ENCODE peak calls at places on chromosomes 7 and 10, in nine cellular contexts. H, Q, O, U, M, K, F, Y and W are unnamed samples.

GRCh38 chr7:155637155-155637554 is 7.3 kb upstream of the RBM33 start:
- DNase-seq in H (no peak), Q (no peak), O (no peak), U (no peak), M (no peak), K (no peak), F (no peak), Y (no peak), W (no peak)

GRCh38 chr7:157757776-157758467 is 421.1 kb downstream of the DNAJB6 start:
- DNase-seq in H (no peak), Q (no peak), O (no peak), U (no peak), M (no peak), K (no peak), F (no peak), Y (no peak), W (no peak)

GRCh38 chr7:44385384-44386138 is 60.2 kb upstream of the CAMK2B start:
- DNase-seq in H (no peak), Q (no peak), O (no peak), U (no peak), M (no peak), K (no peak), F (no peak), Y (no peak), W (no peak)

GRCh38 chr7:64959072-64959747 is 31.6 kb downstream of the ZNF117 start:
- DNase-seq in H (no peak), Q (peak; percentile 24), O (no peak), U (no peak), M (no peak), K (no peak), F (no peak), Y (no peak), W (peak; percentile 58)

GRCh38 chr7:44534501-44534900 is 6.6 kb downstream of the NPC1L1 start:
- DNase-seq in H (peak; percentile 20), Q (peak; percentile 54), O (peak; percentile 89), U (no peak), M (peak; percentile 89), K (peak; percentile 56), F (peak; percentile 43), Y (peak; percentile 18), W (peak; percentile 86)

GRCh38 chr7:28351450-28351849 is 60.9 kb upstream of the CREB5 start:
- DNase-seq in H (no peak), Q (no peak), O (no peak), U (no peak), M (peak; percentile 59), K (no peak), F (no peak), Y (no peak), W (no peak)

GRCh38 chr7:24291271-24291670 is 7.3 kb downstream of the NPY start:
- DNase-seq in H (no peak), Q (no peak), O (no peak), U (no peak), M (no peak), K (no peak), F (no peak), Y (no peak), W (no peak)

GRCh38 chr7:151242181-151243044 is 6.1 kb downstream of the SMARCD3 start:
- DNase-seq in H (no peak), Q (no peak), O (no peak), U (no peak), M (no peak), K (no peak), F (no peak), Y (no peak), W (no peak)

GRCh38 chr10:21813944-21814343 is 189.6 kb downstream of the DNAJC1 start:
- DNase-seq in H (no peak), Q (no peak), O (no peak), U (no peak), M (no peak), K (no peak), F (no peak), Y (no peak), W (no peak)

GRCh38 chr10:102710604-102711003 is 3.6 kb downstream of the ARL3 start:
- DNase-seq in H (no peak), Q (peak; percentile 67), O (no peak), U (no peak), M (no peak), K (no peak), F (no peak), Y (no peak), W (no peak)

GRCh38 chr7:84122582-84123360 is 71.8 kb downstream of the SEMA3A start:
- DNase-seq in H (no peak), Q (no peak), O (no peak), U (no peak), M (no peak), K (no peak), F (no peak), Y (no peak), W (no peak)

GRCh38 chr7:66246549-66247171 is 41.5 kb downstream of the TPST1 start:
- DNase-seq in H (no peak), Q (no peak), O (no peak), U (no peak), M (no peak), K (no peak), F (no peak), Y (no peak), W (peak; percentile 47)
- TF ChIP-seq REST in H (no peak), Q (no peak), O (no peak), U (no peak), M (no peak), K (no peak), F (no peak), Y (no peak), W (no peak)

GRCh38 chr10:131842351-131843088 is 58.3 kb upstream of the PPP2R2D start:
- DNase-seq in H (no peak), Q (no peak), O (no peak), U (no peak), M (no peak), K (no peak), F (no peak), Y (no peak), W (no peak)
- TF ChIP-seq REST in H (no peak), Q (no peak), O (no peak), U (no peak), M (no peak), K (no peak), F (no peak), Y (no peak), W (no peak)

GRCh38 chr10:52455095-52455494 is 141.0 kb downstream of the DKK1 start:
- DNase-seq in H (no peak), Q (no peak), O (no peak), U (no peak), M (no peak), K (peak; percentile 59), F (no peak), Y (no peak), W (no peak)

GRCh38 chr10:52454476-52454875 is 140.4 kb downstream of the DKK1 start:
- DNase-seq in H (no peak), Q (no peak), O (no peak), U (no peak), M (no peak), K (no peak), F (no peak), Y (no peak), W (no peak)

GRCh38 chr10:52452600-52453493 is 138.8 kb downstream of the DKK1 start:
- DNase-seq in H (no peak), Q (peak; percentile 74), O (no peak), U (no peak), M (no peak), K (peak; percentile 80), F (no peak), Y (no peak), W (peak; percentile 23)

GRCh38 chr10:52451817-52452216 is 137.7 kb downstream of the DKK1 start:
- DNase-seq in H (no peak), Q (no peak), O (no peak), U (no peak), M (no peak), K (peak; percentile 75), F (no peak), Y (no peak), W (no peak)

DNA sequence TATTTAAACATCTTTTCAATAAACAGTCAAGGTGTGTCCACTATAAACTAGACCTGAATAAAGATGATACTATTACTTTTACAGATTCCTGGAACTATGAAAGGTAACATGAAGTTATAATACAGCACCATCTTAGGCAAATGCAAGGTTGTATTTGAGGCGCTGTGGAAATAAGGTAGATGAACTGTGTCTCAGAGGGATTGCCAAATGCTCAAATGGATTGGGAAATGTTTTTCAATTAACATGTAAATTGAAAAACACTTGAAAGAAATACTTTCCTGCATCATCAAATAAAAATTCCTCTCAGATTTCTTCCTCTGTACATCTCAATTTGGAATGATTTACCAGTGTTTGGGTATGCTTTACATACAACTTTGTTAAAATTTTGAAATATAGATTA is 139.4 kb downstream of the DKK1 start:
- DNase-seq in H (no peak), Q (no peak), O (no peak), U (no peak), M (no peak), K (no peak), F (no peak), Y (no peak), W (no peak)
- TF ChIP-seq REST in H (no peak), Q (no peak), O (no peak), U (no peak), M (no peak), K (no peak), F (no peak), Y (no peak), W (no peak)

DNA sequence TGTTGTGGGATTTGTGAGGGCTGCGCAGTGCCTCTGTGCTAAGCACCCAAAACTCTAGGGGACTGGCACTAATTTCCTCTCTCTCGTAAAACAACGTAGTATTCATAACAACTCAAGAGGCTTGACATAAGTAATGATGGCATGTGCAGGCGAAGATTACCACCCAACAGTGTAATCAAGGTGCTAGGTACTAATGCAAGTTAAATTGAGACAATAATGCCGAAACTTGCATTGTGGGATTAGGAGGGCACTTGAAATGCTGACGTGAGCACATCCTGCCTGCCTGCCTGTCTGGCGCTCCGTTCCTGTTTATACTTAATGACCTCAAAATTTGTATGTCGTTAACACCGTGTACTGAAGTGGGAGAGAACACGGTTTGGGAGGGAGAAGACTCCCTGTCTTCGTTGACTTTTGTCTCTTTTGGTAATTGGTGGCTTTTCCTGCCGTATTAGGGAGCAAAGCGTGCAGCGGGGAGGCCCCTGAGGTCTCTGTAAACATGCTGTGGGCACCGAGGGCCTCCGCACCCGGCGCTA is 139.0 kb downstream of the MGMT start:
- DNase-seq in H (no peak), Q (no peak), O (no peak), U (peak; percentile 72), M (no peak), K (no peak), F (no peak), Y (no peak), W (no peak)
- TF ChIP-seq REST in H (no peak), Q (no peak), O (no peak), U (no peak), M (no peak), K (no peak), F (no peak), Y (no peak), W (no peak)